ENCODE peak calls at places on chromosomes 2 and 18, in four cellular contexts. N is lung microvascular endothelial cell, P is neural crest cell, C is GM13977. I is an unnamed sample.

GRCh38 chr2:133609664-133610063 is 41.4 kb upstream of the NCKAP5 start:
- DNase-seq in N (no peak), P (no peak), C (no peak), I (no peak)

GRCh38 chr2:95020275-95021014 is 5.1 kb upstream of the MAL start:
- DNase-seq in N (no peak), P (no peak), C (no peak), I (no peak)

GRCh38 chr18:39487932-39488331 is 1922.3 kb upstream of the CELF4 start:
- DNase-seq in N (no peak), P (no peak), C (no peak), I (no peak)

GRCh38 chr2:164495491-164496223 is 125.6 kb downstream of the GRB14 start:
- DNase-seq in N (peak), P (peak), C (no peak), I (peak)

GRCh38 chr2:211132586-211132985 is 576.2 kb downstream of the CPS1 start:
- DNase-seq in N (no peak), P (no peak), C (no peak), I (peak)

GRCh38 chr2:170155022-170155722 is 22.8 kb upstream of the MYO3B start:
- DNase-seq in N (peak), P (no peak), C (peak), I (peak)

GRCh38 chr18:70190529-70190928 is 15.0 kb downstream of the RTTN start:
- DNase-seq in N (peak), P (no peak), C (no peak), I (no peak)

GRCh38 chr2:18378020-18378653 is 182.3 kb downstream of the RDH14 start:
- DNase-seq in N (peak), P (peak), C (peak), I (no peak)

GRCh38 chr18:60413944-60414547 is 41.5 kb upstream of the MC4R start:
- DNase-seq in N (peak), P (no peak), C (no peak), I (no peak)

GRCh38 chr2:238137885-238138284 is 583 bp upstream of the KLHL30 start:
- DNase-seq in N (no peak), P (no peak), C (no peak), I (no peak)

GRCh38 chr2:42359894-42360483 is 1.0 kb downstream of the COX7A2L start:
- DNase-seq in N (peak), P (no peak), C (no peak), I (no peak)

GRCh38 chr2:235728401-235729181 is 234.7 kb downstream of the AGAP1 start:
- DNase-seq in N (no peak), P (no peak), C (no peak), I (no peak)

GRCh38 chr2:98608962-98609604 is 694 bp downstream of the UNC50 start:
- DNase-seq in N (peak), P (no peak), C (peak), I (no peak)

GRCh38 chr2:206802654-206803514 is 37.5 kb downstream of the FASTKD2 start:
- DNase-seq in N (no peak), P (no peak), C (no peak), I (no peak)

GRCh38 chr2:99697811-99698568 is 208.2 kb upstream of the REV1 start:
- DNase-seq in N (peak), P (no peak), C (no peak), I (no peak)

GRCh38 chr2:191863988-191864387 is 17.1 kb upstream of the CAVIN2 start:
- DNase-seq in N (no peak), P (no peak), C (no peak), I (no peak)

GRCh38 chr2:38512211-38512610 is 90.5 kb downstream of the HNRNPLL start:
- DNase-seq in N (no peak), P (no peak), C (no peak), I (no peak)

GRCh38 chr2:7725132-7725849 is 808.1 kb downstream of the RNF144A start:
- DNase-seq in N (no peak), P (no peak), C (peak), I (no peak)

GRCh38 chr2:218313356-218313755 is 21.1 kb upstream of the TMBIM1 start:
- DNase-seq in N (no peak), P (no peak), C (no peak), I (no peak)

GRCh38 chr2:180761224-180761623 is 219.2 kb upstream of the UBE2E3 start:
- DNase-seq in N (peak), P (no peak), C (no peak), I (peak)

GRCh38 chr2:180625006-180625844 is 355.2 kb upstream of the UBE2E3 start:
- DNase-seq in N (peak), P (no peak), C (no peak), I (no peak)

GRCh38 chr2:158359846-158360245 is 96.7 kb downstream of the CCDC148 start:
- DNase-seq in N (peak), P (no peak), C (no peak), I (no peak)

I was measured in glomerular endothelial cell.